ENCODE peak calls at places on chromosomes 13 and 19, in six cellular contexts. U, I, N, V, T and A are unnamed samples.

GRCh38 chr13:44197791-44198770 is 175.5 kb upstream of the SERP2 start:
- DNase-seq in U (no peak), I (no peak), N (no peak), V (no peak), T (no peak), A (no peak)

GRCh38 chr13:93559718-93560117 is 333.1 kb downstream of the GPC6 start:
- DNase-seq in U (no peak), I (no peak), N (no peak), V (no peak), T (no peak), A (peak; percentile 73)

GRCh38 chr19:43435775-43436174 is 21.1 kb downstream of the TEX101 start:
- DNase-seq in U (no peak), I (no peak), N (no peak), V (no peak), T (no peak), A (no peak)

GRCh38 chr19:728011-728410 is 19.3 kb downstream of the PALM start:
- DNase-seq in U (no peak), I (peak; percentile 87), N (no peak), V (no peak), T (no peak), A (peak; percentile 56)

GRCh38 chr13:53405616-53406015 is 377.0 kb downstream of the OLFM4 start:
- DNase-seq in U (no peak), I (no peak), N (no peak), V (no peak), T (no peak), A (no peak)

GRCh38 chr13:86562876-86563275 is 763.7 kb upstream of the SLITRK6 start:
- DNase-seq in U (no peak), I (no peak), N (no peak), V (no peak), T (no peak), A (no peak)

GRCh38 chr13:85590231-85590931 is 208.8 kb downstream of the SLITRK6 start:
- DNase-seq in U (no peak), I (no peak), N (no peak), V (no peak), T (no peak), A (no peak)

GRCh38 chr13:97758317-97758716 is 195.2 kb upstream of the IPO5 start:
- DNase-seq in U (no peak), I (peak; percentile 18), N (no peak), V (no peak), T (no peak), A (no peak)

GRCh38 chr19:35006342-35006998 is 6.3 kb downstream of the GRAMD1A start:
- DNase-seq in U (peak; percentile 70), I (no peak), N (no peak), V (no peak), T (no peak), A (no peak)

GRCh38 chr13:99296270-99296865 is 10.8 kb downstream of the GPR183 start:
- DNase-seq in U (no peak), I (no peak), N (no peak), V (no peak), T (no peak), A (no peak)

GRCh38 chr19:3465552-3465951 is 14.8 kb downstream of the SMIM24 start:
- DNase-seq in U (no peak), I (no peak), N (no peak), V (no peak), T (no peak), A (no peak)

GRCh38 chr13:53090507-53090906 is 61.9 kb downstream of the OLFM4 start:
- DNase-seq in U (no peak), I (no peak), N (no peak), V (no peak), T (no peak), A (no peak)

GRCh38 chr13:77697208-77698103 is at the start of gene SLAIN1:
- DNase-seq in U (peak; percentile 76), I (peak; percentile 81), N (no peak), V (peak; percentile 86), T (peak; percentile 41), A (peak; percentile 95)

GRCh38 chr13:79802389-79803140 is 321.6 kb downstream of the NDFIP2 start:
- DNase-seq in U (no peak), I (no peak), N (no peak), V (no peak), T (no peak), A (peak; percentile 92)

GRCh38 chr19:53864308-53864836 is 3.3 kb upstream of the MYADM start:
- DNase-seq in U (no peak), I (no peak), N (no peak), V (no peak), T (no peak), A (no peak)

GRCh38 chr19:5917431-5918107 is 3.5 kb downstream of the CAPS start:
- DNase-seq in U (no peak), I (no peak), N (no peak), V (no peak), T (no peak), A (no peak)

GRCh38 chr13:112732679-112733078 is 42.8 kb downstream of the ATP11A start:
- DNase-seq in U (no peak), I (no peak), N (no peak), V (no peak), T (no peak), A (no peak)

GRCh38 chr19:14555918-14556661 is 15.8 kb downstream of the NDUFB7 start:
- DNase-seq in U (no peak), I (no peak), N (no peak), V (no peak), T (no peak), A (no peak)

GRCh38 chr19:13138916-13139198 is 11.3 kb downstream of the STX10 start:
- DNase-seq in U (no peak), I (no peak), N (no peak), V (no peak), T (no peak), A (no peak)

GRCh38 chr13:42002066-42002465 is 41.2 kb upstream of the VWA8 start:
- DNase-seq in U (no peak), I (no peak), N (no peak), V (no peak), T (no peak), A (no peak)

GRCh38 chr13:42047561-42048322 is 706 bp upstream of the DGKH start:
- DNase-seq in U (peak; percentile 75), I (peak; percentile 29), N (no peak), V (no peak), T (no peak), A (peak; percentile 75)

GRCh38 chr19:19956431-19957075 is 55.8 kb downstream of the ZNF93 start:
- DNase-seq in U (no peak), I (no peak), N (no peak), V (no peak), T (no peak), A (peak; percentile 10)

GRCh38 chr13:75656590-75656989 is 20.5 kb downstream of the LMO7 start:
- DNase-seq in U (no peak), I (no peak), N (no peak), V (no peak), T (no peak), A (peak; percentile 29)

GRCh38 chr19:45863840-45864628 is at the start of gene FOXA3:
- DNase-seq in U (peak; percentile 89), I (no peak), N (no peak), V (peak; percentile 58), T (no peak), A (peak; percentile 50)

GRCh38 chr13:34420975-34421719 is 520.9 kb upstream of the NBEA start:
- DNase-seq in U (no peak), I (no peak), N (no peak), V (no peak), T (no peak), A (no peak)
- TF ChIP-seq CTCF in U (no peak), I (no peak), N (peak; percentile 25), V (no peak), T (no peak), A (peak; percentile 25)

GRCh38 chr19:47225746-47226425 is 5.1 kb downstream of the BBC3 start:
- DNase-seq in U (peak; percentile 93), I (peak; percentile 89), N (no peak), V (peak; percentile 87), T (peak; percentile 79), A (peak; percentile 94)
- TF ChIP-seq CTCF in U (peak; percentile 38), I (peak; percentile 64), N (peak; percentile 74), V (no peak), T (peak; percentile 90), A (no peak)

DNA sequence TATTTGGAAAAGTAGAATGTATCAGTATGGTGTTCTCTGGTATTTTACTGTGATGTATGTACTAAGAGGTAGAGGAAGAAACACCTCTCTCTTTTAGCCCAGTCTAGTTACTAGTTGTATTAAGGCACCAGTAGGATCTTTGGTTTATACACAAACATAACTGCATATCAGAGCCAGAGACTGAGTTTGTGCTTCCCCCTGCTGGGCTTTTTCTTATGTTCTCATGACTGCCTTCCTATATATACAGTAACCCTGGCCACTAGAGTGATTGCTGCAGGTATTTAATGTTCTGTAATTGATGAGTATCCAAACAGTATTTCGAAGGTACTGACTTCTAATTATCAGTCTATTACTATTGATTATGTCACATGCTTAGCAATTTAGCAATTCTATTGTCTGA is 202.5 kb upstream of the KLHL1 start:
- DNase-seq in U (no peak), I (no peak), N (no peak), V (no peak), T (no peak), A (peak; percentile 47)
- TF ChIP-seq CTCF in U (no peak), I (peak; percentile 54), N (no peak), V (no peak), T (no peak), A (peak; percentile 48)

DNA sequence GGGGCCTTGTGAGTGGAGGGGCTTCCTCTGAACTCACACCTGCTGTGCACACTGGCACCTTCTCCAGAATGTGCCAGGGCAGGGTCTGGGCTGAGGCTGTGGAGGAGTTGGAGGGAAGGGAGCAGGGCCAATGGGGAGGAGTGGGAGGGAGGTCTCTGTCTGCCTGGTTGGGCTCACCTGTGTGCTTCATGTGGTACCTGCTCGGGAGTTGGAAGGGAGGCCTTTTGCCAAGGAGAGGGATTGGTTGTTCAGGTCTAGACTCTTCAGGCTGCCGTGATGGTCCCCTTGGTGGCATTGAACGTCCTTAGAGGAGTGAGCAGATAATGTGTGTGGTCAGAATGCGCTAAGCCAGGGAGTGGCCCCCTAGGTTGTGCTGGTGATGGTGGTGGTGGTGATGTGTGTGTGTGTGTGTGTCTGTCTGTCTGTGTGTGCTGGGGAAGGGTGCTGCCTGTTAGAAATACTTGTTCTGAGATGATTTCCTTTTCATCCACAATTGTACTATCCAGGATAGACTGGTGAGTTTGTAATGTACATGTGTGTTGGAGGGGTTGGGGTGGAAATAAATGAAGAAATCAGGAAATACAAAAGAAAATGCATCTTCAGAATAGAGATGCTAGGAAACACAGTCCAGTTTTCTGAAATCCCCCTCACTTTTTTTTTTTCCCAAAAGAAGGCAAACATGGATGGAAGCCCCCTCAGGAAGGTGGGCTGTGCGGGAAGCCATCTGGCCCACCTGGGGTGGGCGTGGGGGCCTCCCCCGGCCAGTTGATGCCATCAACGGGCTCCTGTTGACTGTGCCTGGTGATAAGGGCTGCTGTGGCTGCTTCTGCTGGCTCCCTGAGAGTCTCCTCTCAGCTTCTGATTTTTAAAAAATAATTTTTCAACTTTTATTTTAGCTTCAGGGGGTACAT is 140.5 kb upstream of the ZNF536 start:
- DNase-seq in U (no peak), I (no peak), N (no peak), V (no peak), T (no peak), A (no peak)
- TF ChIP-seq CTCF in U (no peak), I (no peak), N (no peak), V (no peak), T (no peak), A (no peak)

GRCh38 chr19:4676955-4677731 is 7.0 kb upstream of the MYDGF start:
- DNase-seq in U (no peak), I (no peak), N (no peak), V (peak; percentile 10), T (no peak), A (peak; percentile 54)
- TF ChIP-seq CTCF in U (peak; percentile 41), I (peak; percentile 68), N (peak; percentile 21), V (no peak), T (peak; percentile 34), A (peak; percentile 62)